ENCODE peak calls at places on chromosomes 11 and 22, in four cellular contexts. N is uterus, R is GM12878, M is HFF-Myc. F is an unnamed sample.
A peak's percentile ranks its signal among the peaks of the same experiment; 100 is the strongest.

GRCh38 chr22:20957691-20958440 is 9.2 kb upstream of the AIFM3 start:
- DNase-seq in N (no peak), R (no peak), M (no peak), F (no peak)

GRCh38 chr11:126564588-126564987 is 209.1 kb downstream of the ST3GAL4 start:
- DNase-seq in N (no peak), R (no peak), M (no peak), F (no peak)

GRCh38 chr11:69377953-69378302 is 84.0 kb downstream of the MYEOV start:
- DNase-seq in N (no peak), R (no peak), M (no peak), F (no peak)

GRCh38 chr11:1869427-1870325 is 16.8 kb downstream of the LSP1 start:
- DNase-seq in N (peak; percentile 52), R (no peak), M (no peak), F (no peak)

GRCh38 chr11:107508201-107508857 is 50.7 kb upstream of the CWF19L2 start:
- DNase-seq in N (no peak), R (no peak), M (no peak), F (no peak)

GRCh38 chr11:16604784-16605439 is 133.5 kb upstream of the C11orf58 start:
- DNase-seq in N (no peak), R (no peak), M (no peak), F (no peak)

GRCh38 chr11:73308963-73309960 is 1.2 kb downstream of the ARHGEF17 start:
- DNase-seq in N (peak; percentile 90), R (no peak), M (peak; percentile 75), F (peak; percentile 80)

GRCh38 chr11:82776377-82776776 is 42.7 kb upstream of the FAM181B start:
- DNase-seq in N (no peak), R (no peak), M (no peak), F (no peak)

GRCh38 chr11:86954288-86955110 is 696 bp downstream of the FZD4 start:
- DNase-seq in N (peak; percentile 46), R (no peak), M (no peak), F (no peak)

GRCh38 chr11:111018571-111018970 is 227.0 kb upstream of the POU2AF2 start:
- DNase-seq in N (no peak), R (no peak), M (no peak), F (no peak)

GRCh38 chr11:59559886-59560285 is 48.5 kb downstream of the OR4D9 start:
- DNase-seq in N (no peak), R (no peak), M (no peak), F (no peak)

GRCh38 chr11:64070301-64070656 is 34.5 kb downstream of the FLRT1 start:
- DNase-seq in N (no peak), R (no peak), M (no peak), F (no peak)

DNA sequence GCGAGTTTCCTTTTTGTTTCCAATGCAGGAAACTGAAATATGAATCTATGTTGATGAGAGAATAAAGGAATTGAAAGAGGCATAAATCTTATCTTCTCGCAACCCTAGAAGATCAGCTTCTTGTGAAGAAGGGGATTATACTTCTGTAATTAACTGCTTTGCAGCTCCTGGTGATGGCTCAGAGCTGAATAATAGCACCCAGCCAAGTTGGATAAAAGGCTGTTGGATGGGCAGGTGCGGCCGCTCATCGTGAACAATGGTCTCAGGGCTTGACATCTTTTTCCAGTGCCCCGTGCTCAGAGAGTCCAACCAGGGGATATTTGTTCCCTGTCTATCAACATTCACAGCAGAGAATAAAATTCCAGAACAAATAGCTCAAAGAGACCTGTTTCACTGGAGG is 80.7 kb upstream of the SYT13 start:
- DNase-seq in N (no peak), R (no peak), M (no peak), F (no peak)
- H3K4me3 ChIP-seq in N (no peak overlapping the region), R (no peak overlapping the region), M (no peak overlapping the region), F (no peak overlapping the region)

GRCh38 chr22:46088541-46089311 is 61.6 kb upstream of the PPARA start:
- DNase-seq in N (peak; percentile 64), R (no peak), M (no peak), F (no peak)
- H3K4me3 ChIP-seq in N (peak overlapping the region; percentile 88), R (no peak overlapping the region), M (peak overlapping the region; percentile 69), F (peak overlapping the region; percentile 37)

DNA sequence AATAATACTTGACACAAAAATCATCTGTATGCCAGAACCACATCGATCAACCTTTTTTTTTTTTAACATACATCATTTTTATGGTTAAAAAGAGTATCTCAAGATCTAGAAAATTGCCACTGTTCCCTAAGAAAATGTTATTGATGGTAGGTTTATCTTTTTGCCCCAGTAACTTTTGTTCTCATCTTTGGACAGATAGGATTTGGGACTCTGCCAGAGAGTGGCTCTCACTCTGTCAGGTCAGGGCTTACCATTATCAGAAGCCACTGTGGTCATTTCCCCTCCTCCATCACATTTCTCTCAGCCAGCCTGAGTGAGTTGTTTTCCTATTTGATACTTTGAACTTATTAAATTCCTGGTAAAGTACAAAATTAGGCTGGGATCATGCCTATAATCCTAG is 47.9 kb upstream of the YWHAH start:
- DNase-seq in N (no peak), R (no peak), M (no peak), F (no peak)
- H3K4me3 ChIP-seq in N (no peak overlapping the region), R (no peak overlapping the region), M (no peak overlapping the region), F (no peak overlapping the region)

GRCh38 chr11:33505140-33505539 is 195.5 kb downstream of the C11orf91 start:
- DNase-seq in N (no peak), R (no peak), M (no peak), F (no peak)
- H3K4me3 ChIP-seq in N (no peak overlapping the region), R (no peak overlapping the region), M (no peak overlapping the region), F (no peak overlapping the region)

GRCh38 chr22:19463008-19463407 is 15.5 kb upstream of the C22orf39 start:
- DNase-seq in N (no peak), R (no peak), M (no peak), F (no peak)
- H3K4me3 ChIP-seq in N (no peak overlapping the region), R (no peak overlapping the region), M (no peak overlapping the region), F (no peak overlapping the region)

GRCh38 chr11:75403037-75403436 is 3.7 kb downstream of the RPS3 start:
- DNase-seq in N (no peak), R (no peak), M (no peak), F (no peak)

GRCh38 chr11:75400110-75400865 is 970 bp downstream of the RPS3 start:
- DNase-seq in N (no peak), R (no peak), M (no peak), F (no peak)

GRCh38 chr11:75403983-75404658 is 4.8 kb downstream of the RPS3 start:
- DNase-seq in N (no peak), R (no peak), M (no peak), F (no peak)

GRCh38 chr11:75399344-75400109 is at the start of gene RPS3:
- DNase-seq in N (peak; percentile 92), R (peak; percentile 72), M (peak; percentile 75), F (peak; percentile 63)

DNA sequence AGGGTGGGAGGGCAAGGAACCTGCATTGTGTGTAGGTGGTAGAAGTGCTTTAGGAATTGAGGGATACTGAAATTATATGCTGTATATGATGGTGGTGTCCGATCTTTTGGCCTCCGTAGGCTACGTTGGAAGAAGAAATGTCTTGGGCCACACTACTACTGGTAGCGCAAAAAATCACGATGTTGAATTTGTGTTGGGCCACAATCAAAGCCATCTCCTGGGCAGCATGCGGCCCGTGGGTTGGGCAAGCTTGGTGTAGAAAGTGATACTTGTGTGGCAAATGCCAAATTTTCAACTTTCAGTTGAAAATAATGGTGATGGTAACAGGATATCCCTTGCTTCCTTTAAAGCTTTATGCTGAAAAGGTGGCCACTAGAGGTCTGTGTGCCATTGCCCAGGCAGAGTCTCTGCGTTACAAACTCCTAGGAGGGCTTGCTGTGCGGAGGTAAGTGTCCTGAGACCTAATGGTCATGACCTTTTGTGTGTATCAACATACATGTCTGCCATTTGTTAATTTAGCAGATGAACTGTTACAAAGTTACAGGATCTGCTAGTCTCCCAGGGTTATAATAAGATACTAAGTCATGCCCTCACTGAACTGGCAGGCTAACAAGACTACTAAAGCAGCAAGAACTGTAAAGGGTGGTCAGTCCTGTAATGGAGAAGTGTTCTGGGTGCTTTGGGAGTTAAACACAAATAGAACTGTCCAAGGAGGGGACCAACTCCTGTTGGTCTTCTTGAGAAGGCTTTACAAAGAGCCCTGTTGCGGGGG is 2.9 kb downstream of the RPS3 start:
- DNase-seq in N (no peak), R (no peak), M (no peak), F (no peak)
- H3K4me3 ChIP-seq in N (no peak overlapping the region), R (peak overlapping the region; percentile 88), M (peak overlapping the region; percentile 96), F (no peak overlapping the region)

GRCh38 chr11:96045622-96046456 is 121.9 kb upstream of the MTMR2 start:
- DNase-seq in N (peak; percentile 59), R (no peak), M (peak; percentile 61), F (peak; percentile 76)
- H3K4me3 ChIP-seq in N (peak overlapping the region; percentile 3), R (no peak overlapping the region), M (no peak overlapping the region), F (no peak overlapping the region)

DNA sequence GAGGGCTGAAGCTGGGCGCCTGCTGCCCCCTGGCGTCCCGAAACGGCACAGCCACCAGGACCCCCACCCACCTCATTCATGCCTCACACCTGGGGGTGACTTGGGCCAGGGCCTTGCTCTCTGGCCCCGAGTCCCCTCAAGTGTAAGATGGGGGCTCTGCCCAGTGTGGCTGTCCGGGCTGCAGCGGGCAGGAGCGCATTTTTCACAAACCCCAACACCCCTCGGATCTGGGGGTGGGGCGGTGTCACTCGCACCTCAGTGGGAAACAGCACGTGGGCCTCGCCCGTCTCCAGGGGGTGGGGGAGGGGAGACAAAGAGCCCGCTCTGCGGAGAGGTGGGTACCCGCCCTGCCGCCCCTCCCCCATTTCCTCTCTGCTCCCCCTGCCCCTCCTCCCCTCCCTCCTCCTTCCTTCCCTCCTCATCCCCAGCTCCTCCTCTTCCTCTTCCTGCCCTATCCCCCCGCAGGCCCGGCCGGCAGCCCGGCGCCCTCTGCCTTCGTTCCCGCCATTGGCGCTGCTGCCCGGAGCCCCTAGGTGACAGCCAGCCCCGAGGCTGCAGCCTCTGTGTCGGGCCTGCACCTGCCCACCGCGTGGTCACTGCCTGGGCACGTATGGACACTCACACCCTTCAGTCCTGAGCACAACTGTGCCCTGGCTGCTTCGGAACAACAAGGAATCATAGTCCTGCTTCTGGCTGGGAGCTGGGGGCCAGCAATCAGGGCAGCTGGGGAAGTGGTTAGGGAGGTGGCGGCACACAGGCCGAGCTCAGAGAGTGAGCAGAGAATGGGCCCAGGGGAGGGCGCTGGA is 6.8 kb upstream of the CDKN1C start:
- DNase-seq in N (peak; percentile 66), R (no peak), M (no peak), F (no peak)
- H3K4me3 ChIP-seq in N (peak overlapping the region; percentile 32), R (peak overlapping the region; percentile 58), M (peak overlapping the region; percentile 52), F (peak overlapping the region; percentile 44)